ENCODE peak calls at places on chromosomes 6 and 20, in ten cellular contexts. A, W, G, T, E, Z, I, C, M and D are unnamed samples.
A peak's percentile ranks its signal among the peaks of the same experiment; 100 is the strongest.

GRCh38 chr20:14344746-14345145 is 7.3 kb upstream of the FLRT3 start:
- DNase-seq in A (no peak), W (no peak), G (no peak), T (no peak), E (no peak), Z (no peak), I (no peak), C (no peak), M (no peak), D (no peak)

GRCh38 chr20:50399003-50399916 is 110.9 kb upstream of the PTPN1 start:
- DNase-seq in A (no peak), W (no peak), G (peak; percentile 92), T (no peak), E (no peak), Z (peak; percentile 51), I (no peak), C (no peak), M (peak; percentile 45), D (no peak)

GRCh38 chr6:160929831-160930230 is 61.7 kb upstream of the MAP3K4 start:
- DNase-seq in A (no peak), W (no peak), G (no peak), T (no peak), E (no peak), Z (no peak), I (no peak), C (no peak), M (no peak), D (no peak)

GRCh38 chr6:146770965-146771735 is 172.4 kb downstream of the ADGB start:
- DNase-seq in A (peak; percentile 70), W (no peak), G (peak; percentile 83), T (peak; percentile 88), E (no peak), Z (no peak), I (peak; percentile 70), C (no peak), M (peak; percentile 14), D (no peak)

GRCh38 chr20:49853640-49854039 is 41.0 kb downstream of the SLC9A8 start:
- DNase-seq in A (no peak), W (no peak), G (no peak), T (no peak), E (no peak), Z (no peak), I (peak; percentile 61), C (no peak), M (no peak), D (no peak)

GRCh38 chr20:59948828-59949720 is 8.9 kb downstream of the FAM217B start:
- DNase-seq in A (peak; percentile 56), W (peak; percentile 29), G (no peak), T (no peak), E (no peak), Z (no peak), I (peak; percentile 57), C (no peak), M (no peak), D (no peak)

GRCh38 chr6:24658573-24659511 is 7.9 kb downstream of the TDP2 start:
- DNase-seq in A (peak; percentile 77), W (no peak), G (no peak), T (no peak), E (no peak), Z (no peak), I (no peak), C (no peak), M (peak; percentile 56), D (no peak)

GRCh38 chr6:35590622-35591066 is 77.9 kb upstream of the TULP1 start:
- DNase-seq in A (no peak), W (no peak), G (peak; percentile 95), T (no peak), E (no peak), Z (no peak), I (peak; percentile 38), C (no peak), M (peak; percentile 34), D (no peak)

GRCh38 chr6:21836292-21836691 is 242.7 kb downstream of the SOX4 start:
- DNase-seq in A (no peak), W (no peak), G (no peak), T (no peak), E (no peak), Z (no peak), I (no peak), C (no peak), M (no peak), D (no peak)

GRCh38 chr20:42485566-42485965 is 704.1 kb downstream of the PTPRT start:
- DNase-seq in A (no peak), W (no peak), G (no peak), T (no peak), E (no peak), Z (no peak), I (no peak), C (no peak), M (no peak), D (no peak)

GRCh38 chr6:140320081-140320798 is 945.8 kb upstream of the CITED2 start:
- DNase-seq in A (no peak), W (no peak), G (no peak), T (no peak), E (no peak), Z (no peak), I (no peak), C (no peak), M (no peak), D (no peak)

GRCh38 chr20:25242231-25242630 is 5.7 kb upstream of the PYGB start:
- DNase-seq in A (no peak), W (no peak), G (no peak), T (no peak), E (no peak), Z (no peak), I (no peak), C (no peak), M (no peak), D (no peak)

GRCh38 chr20:4714818-4715217 is 6.9 kb upstream of the PRND start:
- DNase-seq in A (no peak), W (no peak), G (no peak), T (no peak), E (no peak), Z (no peak), I (no peak), C (no peak), M (no peak), D (no peak)

GRCh38 chr20:44070139-44070900 is 116.7 kb downstream of the JPH2 start:
- DNase-seq in A (no peak), W (no peak), G (no peak), T (no peak), E (no peak), Z (peak; percentile 23), I (no peak), C (no peak), M (no peak), D (no peak)

GRCh38 chr20:37649017-37649416 is 44.8 kb upstream of the CTNNBL1 start:
- DNase-seq in A (no peak), W (no peak), G (no peak), T (no peak), E (no peak), Z (no peak), I (peak; percentile 40), C (no peak), M (no peak), D (no peak)

GRCh38 chr20:10771435-10772140 is 97.8 kb upstream of the JAG1 start:
- DNase-seq in A (no peak), W (no peak), G (no peak), T (no peak), E (no peak), Z (no peak), I (no peak), C (no peak), M (no peak), D (no peak)

GRCh38 chr20:10770753-10771152 is 97.0 kb upstream of the JAG1 start:
- DNase-seq in A (no peak), W (no peak), G (no peak), T (no peak), E (no peak), Z (no peak), I (no peak), C (no peak), M (no peak), D (no peak)

GRCh38 chr20:10774357-10774943 is 100.7 kb upstream of the JAG1 start:
- DNase-seq in A (no peak), W (no peak), G (no peak), T (no peak), E (no peak), Z (no peak), I (no peak), C (no peak), M (no peak), D (no peak)

GRCh38 chr20:10769700-10770099 is 95.9 kb upstream of the JAG1 start:
- DNase-seq in A (no peak), W (no peak), G (no peak), T (no peak), E (no peak), Z (no peak), I (peak; percentile 28), C (no peak), M (no peak), D (no peak)
- TF ChIP-seq POLR2AphosphoS5 in A (no peak), W (no peak), G (no peak), T (no peak), E (no peak), Z (no peak), I (no peak), C (no peak), M (no peak), D (no peak)

DNA sequence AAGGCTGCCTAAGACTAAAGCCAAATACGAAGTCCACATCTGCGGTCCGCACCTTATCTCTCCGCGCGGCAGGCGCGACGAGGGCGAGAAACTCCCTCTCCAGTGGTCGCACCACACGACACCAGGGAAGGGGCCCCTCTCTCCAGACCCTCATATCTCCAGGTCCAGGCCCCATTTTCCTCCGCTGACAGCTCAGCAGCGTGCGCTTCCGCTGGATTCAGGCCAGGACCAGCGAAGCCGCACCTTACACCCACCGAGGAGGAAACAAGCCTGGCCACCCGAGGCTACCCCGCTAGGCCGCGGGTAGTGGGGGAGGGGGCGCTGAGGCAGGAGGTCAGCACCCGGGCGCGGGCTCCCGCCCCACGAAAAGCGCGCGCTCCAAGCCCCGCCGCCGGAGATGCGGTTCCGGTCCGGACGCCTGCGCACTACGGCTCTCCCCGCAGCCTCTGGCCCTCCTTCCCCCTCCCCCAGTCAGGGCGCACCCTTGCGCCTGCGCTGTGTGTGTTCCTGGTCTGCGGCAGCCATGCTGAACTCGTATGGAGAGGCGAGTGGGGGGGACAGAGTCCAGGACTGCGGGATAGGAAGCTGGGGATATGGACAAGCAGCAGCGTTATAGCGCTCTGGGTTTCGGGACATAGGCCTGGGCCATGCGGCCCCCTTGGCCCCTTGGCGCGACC is at the start of gene BRD2:
- DNase-seq in A (peak; percentile 99), W (peak; percentile 93), G (peak; percentile 99), T (peak; percentile 99), E (peak; percentile 76), Z (peak; percentile 96), I (peak; percentile 96), C (peak; percentile 93), M (peak; percentile 97), D (peak; percentile 80)
- TF ChIP-seq POLR2A in A (peak; percentile 82), W (peak; percentile 63), G (peak; percentile 94), T (peak; percentile 80), E (peak; percentile 73), Z (no peak), I (peak; percentile 72), C (peak; percentile 95), M (peak; percentile 98), D (peak; percentile 80)

GRCh38 chr6:32244270-32244669 is 20.4 kb upstream of the NOTCH4 start:
- DNase-seq in A (no peak), W (no peak), G (peak; percentile 76), T (no peak), E (no peak), Z (no peak), I (no peak), C (no peak), M (peak; percentile 19), D (no peak)
- TF ChIP-seq POLR2AphosphoS5 in A (no peak), W (no peak), G (peak; percentile 65), T (no peak), E (no peak), Z (peak; percentile 54), I (no peak), C (no peak), M (no peak), D (no peak)

GRCh38 chr6:78867370-78868040 is at the start of gene IRAK1BP1:
- DNase-seq in A (peak; percentile 84), W (peak; percentile 69), G (peak; percentile 83), T (peak; percentile 95), E (peak; percentile 70), Z (peak; percentile 82), I (peak; percentile 89), C (peak; percentile 49), M (peak; percentile 86), D (peak; percentile 71)
- TF ChIP-seq POLR2A in A (peak; percentile 70), W (peak; percentile 83), G (no peak), T (no peak), E (peak; percentile 76), Z (no peak), I (peak; percentile 81), C (peak; percentile 80), M (no peak), D (peak; percentile 70)